ENCODE peak calls at places on chromosomes 16 and 17, in nine cellular contexts. N is activated naive CD8-positive, alpha-beta T cell treated with anti-CD3 and anti-CD28 coated beads, Interleukin-2, amount 50 U/mL, for 16 hours; R is naive thymus-derived CD8-positive, alpha-beta T cell; C is astrocyte; M is ureter; W is progenitor cell of endocrine pancreas; S is LHCN-M2; Q is A549; O is fibroblast of gingiva. X is an unnamed sample.

GRCh38 chr16:58515871-58516767 is 802 bp downstream of the SETD6 start:
- DNase-seq in N (peak; percentile 22), R (peak; percentile 63), C (no peak), M (no peak), W (no peak), S (no peak), Q (no peak), O (no peak), X (no peak)

GRCh38 chr17:41687828-41688640 is 651 bp upstream of the EIF1 start:
- DNase-seq in N (no peak), R (peak; percentile 76), C (no peak), M (peak; percentile 71), W (no peak), S (peak; percentile 66), Q (no peak), O (no peak), X (no peak)

GRCh38 chr17:67555855-67556254 is 161.9 kb upstream of the NOL11 start:
- DNase-seq in N (no peak), R (no peak), C (no peak), M (no peak), W (no peak), S (no peak), Q (no peak), O (no peak), X (no peak)

GRCh38 chr17:74960739-74961342 is 11.7 kb downstream of the HID1 start:
- DNase-seq in N (no peak), R (peak; percentile 27), C (peak; percentile 13), M (no peak), W (peak; percentile 41), S (no peak), Q (peak; percentile 94), O (no peak), X (no peak)

GRCh38 chr16:3467920-3468319 is 24.4 kb downstream of the NAA60 start:
- DNase-seq in N (no peak), R (no peak), C (peak; percentile 26), M (no peak), W (no peak), S (peak; percentile 63), Q (no peak), O (peak; percentile 47), X (no peak)

GRCh38 chr17:41932821-41933389 is 2.5 kb downstream of the ODAD4 start:
- DNase-seq in N (no peak), R (no peak), C (no peak), M (no peak), W (no peak), S (no peak), Q (no peak), O (no peak), X (no peak)

GRCh38 chr17:51860934-51861561 is 297.5 kb downstream of the CA10 start:
- DNase-seq in N (no peak), R (no peak), C (no peak), M (no peak), W (peak; percentile 42), S (peak; percentile 21), Q (peak; percentile 7), O (no peak), X (no peak)

GRCh38 chr17:181213-182163 is at the start of gene DOC2B:
- DNase-seq in N (no peak), R (no peak), C (peak; percentile 39), M (no peak), W (peak; percentile 29), S (no peak), Q (peak; percentile 80), O (no peak), X (no peak)

GRCh38 chr16:82105107-82105506 is 64.9 kb downstream of the MPHOSPH6 start:
- DNase-seq in N (no peak), R (no peak), C (no peak), M (no peak), W (no peak), S (no peak), Q (no peak), O (no peak), X (no peak)

GRCh38 chr17:61402978-61403845 is 3.6 kb downstream of the TBX2 start:
- DNase-seq in N (no peak), R (no peak), C (no peak), M (no peak), W (no peak), S (no peak), Q (no peak), O (no peak), X (no peak)

GRCh38 chr17:57915532-57915931 is 39.7 kb downstream of the CUEDC1 start:
- DNase-seq in N (no peak), R (no peak), C (no peak), M (no peak), W (no peak), S (no peak), Q (no peak), O (no peak), X (no peak)

GRCh38 chr17:60149691-60150582 is at the start of gene CA4:
- DNase-seq in N (no peak), R (no peak), C (no peak), M (no peak), W (no peak), S (no peak), Q (peak; percentile 52), O (no peak), X (no peak)

GRCh38 chr17:7426203-7426863 is 917 bp downstream of the SPEM2 start:
- DNase-seq in N (no peak), R (no peak), C (no peak), M (no peak), W (no peak), S (no peak), Q (no peak), O (no peak), X (no peak)

GRCh38 chr17:46026045-46026814 is 27.2 kb downstream of the STH start:
- DNase-seq in N (no peak), R (no peak), C (no peak), M (no peak), W (no peak), S (no peak), Q (no peak), O (no peak), X (no peak)

X was measured in RWPE2.